ENCODE peak calls at places on chromosomes 13 and 19, in five cellular contexts. A, B, J, D and O are unnamed samples.

GRCh38 chr19:52464798-52465470 is 11.6 kb downstream of the ZNF578 start:
- DNase-seq in D (no peak), A (no peak), B (no peak), J (no peak), O (no peak)

GRCh38 chr13:113771709-113772331 is 12.8 kb downstream of the TMEM255B start:
- DNase-seq in J (no peak), A (no peak), B (peak; percentile 40), D (no peak), O (no peak)

GRCh38 chr19:39670998-39671397 is 15.3 kb downstream of the LGALS16 start:
- DNase-seq in B (no peak), A (no peak), D (no peak), J (no peak), O (no peak)

GRCh38 chr19:38267780-38268430 is 3.5 kb downstream of the SPINT2 start:
- DNase-seq in J (no peak), D (no peak), B (no peak), A (no peak), O (no peak)

GRCh38 chr19:14582894-14583340 is at the start of gene CLEC17A:
- DNase-seq in D (no peak), A (no peak), J (no peak), B (no peak), O (no peak)

GRCh38 chr13:83992566-83993358 is 110.5 kb upstream of the SLITRK1 start:
- DNase-seq in B (no peak), A (no peak), D (no peak), J (no peak), O (no peak)

GRCh38 chr13:114167445-114167844 is 11.6 kb upstream of the CFAP97D2 start:
- DNase-seq in D (no peak), J (no peak), A (no peak), B (no peak), O (no peak)

GRCh38 chr19:34366670-34367423 is 1.9 kb downstream of the GPI start:
- DNase-seq in J (no peak), D (no peak), B (no peak), A (no peak), O (no peak)

GRCh38 chr19:46435009-46435408 is 6.3 kb upstream of the PNMA8C start:
- DNase-seq in B (no peak), J (no peak), A (no peak), D (no peak), O (peak; percentile 82)

GRCh38 chr13:45224181-45224580 is 23.3 kb upstream of the KCTD4 start:
- DNase-seq in D (no peak), B (no peak), A (no peak), J (no peak), O (no peak)

GRCh38 chr19:43465468-43466120 is at the start of gene LYPD3:
- DNase-seq in D (peak; percentile 33), A (no peak), J (no peak), B (no peak), O (no peak)

GRCh38 chr13:45662122-45662521 is 40.0 kb upstream of the CBY2 start:
- DNase-seq in J (no peak), A (no peak), B (no peak), D (no peak), O (no peak)

GRCh38 chr13:84553252-84553651 is 671.0 kb upstream of the SLITRK1 start:
- DNase-seq in A (no peak), B (no peak), J (no peak), D (no peak), O (no peak)

GRCh38 chr19:3368441-3368795 is 2.0 kb downstream of the NFIC start:
- DNase-seq in J (no peak), A (no peak), D (no peak), B (no peak), O (no peak)
- H3K4me3 ChIP-seq in J (no peak overlapping the region), A (peak overlapping the region; percentile 93), D (peak overlapping the region; percentile 85), B (peak overlapping the region; percentile 74), O (peak overlapping the region; percentile 74)

GRCh38 chr19:41218615-41219507 is at the start of gene AXL:
- DNase-seq in J (peak; percentile 43), B (peak; percentile 78), A (peak; percentile 82), D (peak; percentile 78), O (peak; percentile 12)
- H3K4me3 ChIP-seq in J (peak within 1 kb of the TSS; percentile 53), B (peak within 1 kb of the TSS; percentile 59), A (peak within 1 kb of the TSS; percentile 96), D (peak within 1 kb of the TSS; percentile 65), O (peak within 1 kb of the TSS; percentile 59)

DNA sequence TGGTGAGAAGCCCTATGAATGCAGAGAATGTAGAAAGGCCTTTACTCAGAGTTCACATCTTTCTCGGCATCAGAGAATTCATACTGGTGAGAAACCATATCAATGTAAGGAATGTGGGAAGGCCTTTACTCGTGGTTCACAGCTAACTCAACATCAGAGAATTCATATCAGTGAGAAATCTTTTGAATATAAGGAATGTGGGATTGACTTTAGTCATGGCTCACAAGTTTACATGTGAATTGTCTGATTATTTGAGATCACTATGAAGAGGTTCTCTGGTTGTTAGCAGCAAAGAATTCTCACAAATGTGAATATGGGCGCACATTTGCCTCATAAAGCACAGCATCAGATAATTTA is 43.7 kb downstream of the ZNF585A start:
- DNase-seq in B (no peak), A (no peak), J (no peak), D (no peak), O (no peak)
- H3K4me3 ChIP-seq in B (no peak overlapping the region), A (no peak overlapping the region), J (peak overlapping the region; percentile 4), D (no peak overlapping the region), O (no peak overlapping the region)

GRCh38 chr19:19146000-19146608 is 7.8 kb upstream of the TMEM161A start:
- DNase-seq in B (peak; percentile 78), A (peak; percentile 60), J (peak; percentile 93), D (peak; percentile 83), O (peak; percentile 81)

GRCh38 chr19:19147344-19147743 is 9.1 kb upstream of the TMEM161A start:
- DNase-seq in J (no peak), B (no peak), D (no peak), A (no peak), O (no peak)

GRCh38 chr19:19146865-19147264 is 8.6 kb upstream of the TMEM161A start:
- DNase-seq in D (no peak), B (no peak), A (no peak), J (no peak), O (no peak)

GRCh38 chr19:19142347-19142746 is 4.1 kb upstream of the TMEM161A start:
- DNase-seq in A (no peak), D (no peak), B (no peak), J (no peak), O (no peak)

GRCh38 chr19:19145281-19145999 is 7.2 kb upstream of the TMEM161A start:
- DNase-seq in B (no peak), D (no peak), J (no peak), A (no peak), O (no peak)
- H3K4me3 ChIP-seq in B (no peak overlapping the region), D (peak overlapping the region; percentile 46), J (no peak overlapping the region), A (peak overlapping the region; percentile 4), O (peak overlapping the region; percentile 13)